ENCODE peak calls at places on chromosomes 2 and 18, in seven cellular contexts. One of them, this sample, is unnamed.

GRCh38 chr2:102005989-102006885 is 14.5 kb downstream of the IL1R2 start:
- DNase-seq in K562: peak
- DNase-seq in GM12864: no peak
- DNase-seq in PC-3: peak
- DNase-seq in pancreas: no peak
- DNase-seq in kidney: no peak
- DNase-seq in IMR-90: peak
- DNase-seq in this sample: no peak

GRCh38 chr2:241702405-241703127 is 727 bp downstream of the ING5 start:
- DNase-seq in K562: peak
- DNase-seq in GM12864: peak
- DNase-seq in PC-3: peak
- DNase-seq in pancreas: peak
- DNase-seq in kidney: peak
- DNase-seq in IMR-90: peak
- DNase-seq in this sample: no peak

GRCh38 chr2:236608710-236609109 is 39.1 kb downstream of the ACKR3 start:
- DNase-seq in K562: no peak
- DNase-seq in GM12864: no peak
- DNase-seq in PC-3: no peak
- DNase-seq in pancreas: no peak
- DNase-seq in kidney: no peak
- DNase-seq in IMR-90: no peak
- DNase-seq in this sample: no peak

GRCh38 chr2:42105330-42106256 is 57.8 kb downstream of the PKDCC start:
- DNase-seq in K562: no peak
- DNase-seq in GM12864: peak
- DNase-seq in PC-3: no peak
- DNase-seq in pancreas: no peak
- DNase-seq in kidney: peak
- DNase-seq in IMR-90: no peak
- DNase-seq in this sample: no peak

GRCh38 chr18:24567199-24567598 is 106.8 kb downstream of the HRH4 start:
- DNase-seq in K562: no peak
- DNase-seq in GM12864: no peak
- DNase-seq in PC-3: peak
- DNase-seq in pancreas: no peak
- DNase-seq in kidney: no peak
- DNase-seq in IMR-90: peak
- DNase-seq in this sample: no peak

GRCh38 chr2:233346930-233347329 is 7.4 kb upstream of the DGKD start:
- DNase-seq in K562: no peak
- DNase-seq in GM12864: no peak
- DNase-seq in PC-3: no peak
- DNase-seq in pancreas: no peak
- DNase-seq in kidney: no peak
- DNase-seq in IMR-90: no peak
- DNase-seq in this sample: no peak

GRCh38 chr2:232887171-232887850 is 17.2 kb downstream of the SNORC start:
- DNase-seq in K562: no peak
- DNase-seq in GM12864: no peak
- DNase-seq in PC-3: no peak
- DNase-seq in pancreas: no peak
- DNase-seq in kidney: no peak
- DNase-seq in IMR-90: no peak
- DNase-seq in this sample: no peak

GRCh38 chr2:241037498-241037897 is 39.1 kb downstream of the SNED1 start:
- DNase-seq in K562: no peak
- DNase-seq in GM12864: no peak
- DNase-seq in PC-3: no peak
- DNase-seq in pancreas: no peak
- DNase-seq in kidney: no peak
- DNase-seq in IMR-90: no peak
- DNase-seq in this sample: no peak

GRCh38 chr18:55316615-55317184 is 271.3 kb downstream of the TCF4 start:
- DNase-seq in K562: no peak
- DNase-seq in GM12864: no peak
- DNase-seq in PC-3: no peak
- DNase-seq in pancreas: no peak
- DNase-seq in kidney: no peak
- DNase-seq in IMR-90: no peak
- DNase-seq in this sample: no peak

GRCh38 chr2:170984079-170984478 is 55.0 kb downstream of the GORASP2 start:
- DNase-seq in K562: no peak
- DNase-seq in GM12864: no peak
- DNase-seq in PC-3: no peak
- DNase-seq in pancreas: no peak
- DNase-seq in kidney: no peak
- DNase-seq in IMR-90: no peak
- DNase-seq in this sample: no peak

GRCh38 chr2:100018794-100019193 is 123.6 kb downstream of the AFF3 start:
- DNase-seq in K562: no peak
- DNase-seq in GM12864: no peak
- DNase-seq in PC-3: peak
- DNase-seq in pancreas: no peak
- DNase-seq in kidney: no peak
- DNase-seq in IMR-90: peak
- DNase-seq in this sample: no peak
- TF ChIP-seq CTCF in K562: no peak
- TF ChIP-seq CTCF in GM12864: no peak
- TF ChIP-seq CTCF in PC-3: no peak
- TF ChIP-seq CTCF in pancreas: no peak
- TF ChIP-seq CTCF in kidney: no peak
- TF ChIP-seq CTCF in IMR-90: no peak
- TF ChIP-seq CTCF in this sample: no peak

GRCh38 chr2:8882094-8882493 is 44.7 kb upstream of the KIDINS220 start:
- DNase-seq in K562: peak
- DNase-seq in GM12864: no peak
- DNase-seq in PC-3: peak
- DNase-seq in pancreas: no peak
- DNase-seq in kidney: no peak
- DNase-seq in IMR-90: peak
- DNase-seq in this sample: no peak
- TF ChIP-seq CTCF in K562: peak
- TF ChIP-seq CTCF in GM12864: peak
- TF ChIP-seq CTCF in PC-3: peak
- TF ChIP-seq CTCF in pancreas: no peak
- TF ChIP-seq CTCF in kidney: no peak
- TF ChIP-seq CTCF in IMR-90: peak
- TF ChIP-seq CTCF in this sample: peak

DNA sequence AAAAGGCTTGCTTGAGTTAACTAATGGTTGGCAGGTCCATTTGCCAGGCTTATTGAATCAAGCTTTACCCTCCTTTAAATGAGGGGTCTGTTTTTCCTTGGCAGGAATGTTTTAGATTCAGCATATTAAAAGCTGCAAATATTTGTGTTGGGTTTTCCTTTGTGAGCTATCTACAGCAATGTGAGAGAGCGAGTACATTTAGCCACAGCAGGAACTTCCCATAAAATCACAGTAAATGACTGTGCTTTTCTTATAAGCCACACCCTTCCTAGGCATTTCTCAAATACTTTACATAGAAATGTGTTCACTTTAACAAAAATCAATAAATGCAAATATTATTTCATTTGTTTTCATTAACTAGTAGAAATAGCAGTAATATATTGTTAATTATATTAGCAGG is 23.9 kb downstream of the CALCRL start:
- DNase-seq in K562: no peak
- DNase-seq in GM12864: no peak
- DNase-seq in PC-3: peak
- DNase-seq in pancreas: no peak
- DNase-seq in kidney: no peak
- DNase-seq in IMR-90: no peak
- DNase-seq in this sample: no peak
- TF ChIP-seq CTCF in K562: no peak
- TF ChIP-seq CTCF in GM12864: no peak
- TF ChIP-seq CTCF in PC-3: no peak
- TF ChIP-seq CTCF in pancreas: no peak
- TF ChIP-seq CTCF in kidney: no peak
- TF ChIP-seq CTCF in IMR-90: no peak
- TF ChIP-seq CTCF in this sample: no peak

DNA sequence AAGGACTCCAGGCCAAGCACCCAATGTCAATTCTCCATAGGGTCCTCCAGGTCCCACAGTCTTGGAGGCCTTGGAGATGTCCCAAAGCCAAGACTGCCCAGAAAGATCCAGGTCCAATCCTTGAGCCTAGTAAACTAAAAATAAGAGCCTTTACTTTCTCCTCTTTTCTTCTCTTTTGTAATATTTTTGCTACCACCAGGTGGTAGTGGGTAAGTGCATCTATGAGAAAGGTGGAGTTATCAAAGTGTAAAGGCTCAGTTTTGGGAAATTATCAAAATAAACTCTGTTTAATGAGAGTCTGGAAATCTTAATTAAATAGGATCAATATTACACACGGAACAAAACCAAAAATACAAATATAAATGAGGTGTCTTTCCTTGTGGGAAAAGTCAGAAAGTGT is 276.4 kb downstream of the ALK start:
- DNase-seq in K562: no peak
- DNase-seq in GM12864: no peak
- DNase-seq in PC-3: peak
- DNase-seq in pancreas: no peak
- DNase-seq in kidney: no peak
- DNase-seq in IMR-90: no peak
- DNase-seq in this sample: no peak
- TF ChIP-seq CTCF in K562: no peak
- TF ChIP-seq CTCF in GM12864: no peak
- TF ChIP-seq CTCF in PC-3: peak
- TF ChIP-seq CTCF in pancreas: no peak
- TF ChIP-seq CTCF in kidney: no peak
- TF ChIP-seq CTCF in IMR-90: no peak
- TF ChIP-seq CTCF in this sample: no peak

DNA sequence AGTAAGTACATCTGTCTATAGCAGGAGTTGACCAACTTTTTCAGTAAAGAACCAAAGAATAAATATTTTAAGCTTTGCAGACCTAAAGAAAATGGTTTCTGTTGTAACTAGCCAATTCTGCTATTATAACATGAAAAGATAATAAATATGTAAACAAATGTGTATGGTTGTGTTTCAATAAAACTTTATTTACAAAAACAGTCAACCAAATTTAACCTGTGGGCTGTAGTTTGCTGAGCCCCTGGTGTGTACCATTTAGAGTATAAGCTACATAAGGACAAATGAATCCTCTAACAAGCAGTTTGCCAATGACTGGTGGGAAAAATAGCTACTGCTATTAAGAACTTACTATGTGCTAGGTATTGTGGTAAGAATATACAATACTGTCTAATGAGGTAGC is 79.4 kb downstream of the MAIP1 start:
- DNase-seq in K562: no peak
- DNase-seq in GM12864: no peak
- DNase-seq in PC-3: no peak
- DNase-seq in pancreas: no peak
- DNase-seq in kidney: no peak
- DNase-seq in IMR-90: no peak
- DNase-seq in this sample: no peak
- TF ChIP-seq CTCF in K562: no peak
- TF ChIP-seq CTCF in GM12864: no peak
- TF ChIP-seq CTCF in PC-3: no peak
- TF ChIP-seq CTCF in pancreas: no peak
- TF ChIP-seq CTCF in kidney: no peak
- TF ChIP-seq CTCF in IMR-90: no peak
- TF ChIP-seq CTCF in this sample: no peak

GRCh38 chr2:24494415-24494814 is 3.4 kb downstream of the NCOA1 start:
- DNase-seq in K562: peak
- DNase-seq in GM12864: no peak
- DNase-seq in PC-3: no peak
- DNase-seq in pancreas: no peak
- DNase-seq in kidney: no peak
- DNase-seq in IMR-90: no peak
- DNase-seq in this sample: no peak
- TF ChIP-seq CTCF in K562: no peak
- TF ChIP-seq CTCF in GM12864: no peak
- TF ChIP-seq CTCF in PC-3: no peak
- TF ChIP-seq CTCF in pancreas: no peak
- TF ChIP-seq CTCF in kidney: no peak
- TF ChIP-seq CTCF in IMR-90: no peak
- TF ChIP-seq CTCF in this sample: no peak

GRCh38 chr2:48036312-48036711 is 130.0 kb upstream of the FBXO11 start:
- DNase-seq in K562: no peak
- DNase-seq in GM12864: no peak
- DNase-seq in PC-3: no peak
- DNase-seq in pancreas: no peak
- DNase-seq in kidney: no peak
- DNase-seq in IMR-90: no peak
- DNase-seq in this sample: no peak

GRCh38 chr2:48034295-48034694 is 128.0 kb upstream of the FBXO11 start:
- DNase-seq in K562: no peak
- DNase-seq in GM12864: no peak
- DNase-seq in PC-3: no peak
- DNase-seq in pancreas: no peak
- DNase-seq in kidney: no peak
- DNase-seq in IMR-90: no peak
- DNase-seq in this sample: no peak

GRCh38 chr2:48043301-48043700 is 137.0 kb upstream of the FBXO11 start:
- DNase-seq in K562: no peak
- DNase-seq in GM12864: no peak
- DNase-seq in PC-3: no peak
- DNase-seq in pancreas: no peak
- DNase-seq in kidney: no peak
- DNase-seq in IMR-90: no peak
- DNase-seq in this sample: no peak

GRCh38 chr2:48043746-48044145 is 137.4 kb upstream of the FBXO11 start:
- DNase-seq in K562: no peak
- DNase-seq in GM12864: no peak
- DNase-seq in PC-3: no peak
- DNase-seq in pancreas: no peak
- DNase-seq in kidney: no peak
- DNase-seq in IMR-90: peak
- DNase-seq in this sample: no peak

GRCh38 chr2:48039209-48039990 is 133.1 kb upstream of the FBXO11 start:
- DNase-seq in K562: no peak
- DNase-seq in GM12864: no peak
- DNase-seq in PC-3: no peak
- DNase-seq in pancreas: no peak
- DNase-seq in kidney: no peak
- DNase-seq in IMR-90: no peak
- DNase-seq in this sample: no peak
- TF ChIP-seq CTCF in K562: no peak
- TF ChIP-seq CTCF in GM12864: no peak
- TF ChIP-seq CTCF in PC-3: no peak
- TF ChIP-seq CTCF in pancreas: no peak
- TF ChIP-seq CTCF in kidney: no peak
- TF ChIP-seq CTCF in IMR-90: no peak
- TF ChIP-seq CTCF in this sample: no peak

GRCh38 chr2:156110890-156111289 is 221.6 kb downstream of the NR4A2 start:
- DNase-seq in K562: peak
- DNase-seq in GM12864: peak
- DNase-seq in PC-3: peak
- DNase-seq in pancreas: peak
- DNase-seq in kidney: no peak
- DNase-seq in IMR-90: no peak
- DNase-seq in this sample: no peak
- TF ChIP-seq CTCF in K562: peak
- TF ChIP-seq CTCF in GM12864: peak
- TF ChIP-seq CTCF in PC-3: peak
- TF ChIP-seq CTCF in pancreas: no peak
- TF ChIP-seq CTCF in kidney: no peak
- TF ChIP-seq CTCF in IMR-90: no peak
- TF ChIP-seq CTCF in this sample: peak

GRCh38 chr2:143720093-143720664 is 591.0 kb downstream of the ARHGAP15 start:
- DNase-seq in K562: peak
- DNase-seq in GM12864: no peak
- DNase-seq in PC-3: no peak
- DNase-seq in pancreas: no peak
- DNase-seq in kidney: no peak
- DNase-seq in IMR-90: no peak
- DNase-seq in this sample: no peak
- TF ChIP-seq CTCF in K562: peak
- TF ChIP-seq CTCF in GM12864: no peak
- TF ChIP-seq CTCF in PC-3: no peak
- TF ChIP-seq CTCF in pancreas: no peak
- TF ChIP-seq CTCF in kidney: no peak
- TF ChIP-seq CTCF in IMR-90: no peak
- TF ChIP-seq CTCF in this sample: no peak

This sample was measured in D721Med.